ENCODE peak calls at places on chromosomes 16 and 17, in eight cellular contexts. M is pancreas, Z is upper lobe of right lung, Q is heart left ventricle, O is heart right ventricle, T is AG04450, K is tibial artery, H is HCT116. L is an unnamed sample.
A peak's percentile ranks its signal among the peaks of the same experiment; 100 is the strongest.

GRCh38 chr16:80570106-80570478 is 29.3 kb downstream of the DYNLRB2 start:
- DNase-seq in M (no peak), Z (no peak), Q (no peak), O (no peak), T (no peak), K (no peak), H (no peak), L (no peak)

GRCh38 chr16:84647830-84648594 is at the start of gene KLHL36:
- DNase-seq in M (peak; percentile 53), Z (peak; percentile 87), Q (peak; percentile 54), O (peak; percentile 77), T (no peak), K (peak; percentile 81), H (no peak), L (peak; percentile 74)

GRCh38 chr17:81991684-81992513 is 14.5 kb downstream of the ASPSCR1 start:
- DNase-seq in M (peak; percentile 87), Z (peak; percentile 97), Q (peak; percentile 90), O (peak; percentile 76), T (no peak), K (peak; percentile 85), H (no peak), L (peak; percentile 58)

GRCh38 chr17:1627219-1627986 is 1.2 kb downstream of the SLC43A2 start:
- DNase-seq in M (peak; percentile 46), Z (peak; percentile 76), Q (no peak), O (no peak), T (no peak), K (no peak), H (no peak), L (no peak)

GRCh38 chr17:32102172-32102571 is 40.1 kb upstream of the RHOT1 start:
- DNase-seq in M (no peak), Z (no peak), Q (no peak), O (no peak), T (no peak), K (no peak), H (no peak), L (no peak)

GRCh38 chr16:66801320-66802105 is at the start of gene TERB1:
- DNase-seq in M (no peak), Z (no peak), Q (no peak), O (no peak), T (no peak), K (no peak), H (no peak), L (no peak)

GRCh38 chr17:64252831-64253230 is 10.2 kb downstream of the TEX2 start:
- DNase-seq in M (no peak), Z (no peak), Q (no peak), O (no peak), T (no peak), K (no peak), H (no peak), L (no peak)

GRCh38 chr16:56357291-56357764 is 68.0 kb downstream of the AMFR start:
- DNase-seq in M (peak; percentile 12), Z (no peak), Q (no peak), O (no peak), T (no peak), K (peak; percentile 64), H (no peak), L (peak; percentile 30)

GRCh38 chr17:66373944-66374817 is 71.8 kb downstream of the PRKCA start:
- DNase-seq in M (peak; percentile 19), Z (no peak), Q (peak; percentile 45), O (peak; percentile 41), T (no peak), K (no peak), H (no peak), L (no peak)

GRCh38 chr16:84367750-84368320 is 503 bp upstream of the ATP2C2 start:
- DNase-seq in M (peak; percentile 35), Z (peak; percentile 78), Q (no peak), O (no peak), T (no peak), K (no peak), H (no peak), L (no peak)

GRCh38 chr17:4970273-4970672 is 2.7 kb upstream of the SPAG7 start:
- DNase-seq in M (no peak), Z (no peak), Q (no peak), O (no peak), T (no peak), K (no peak), H (no peak), L (no peak)

GRCh38 chr16:87201777-87202176 is 115.4 kb downstream of the C16orf95 start:
- DNase-seq in M (no peak), Z (no peak), Q (no peak), O (no peak), T (no peak), K (peak; percentile 63), H (no peak), L (no peak)

GRCh38 chr16:4661661-4662060 is 31.7 kb upstream of the NUDT16L1 start:
- DNase-seq in M (no peak), Z (peak; percentile 79), Q (no peak), O (no peak), T (no peak), K (no peak), H (no peak), L (no peak)

GRCh38 chr16:79336437-79337229 is 263.9 kb downstream of the MAF start:
- DNase-seq in M (no peak), Z (no peak), Q (no peak), O (no peak), T (no peak), K (no peak), H (no peak), L (no peak)

GRCh38 chr16:30076276-30076791 is 540 bp downstream of the PPP4C start:
- DNase-seq in M (no peak), Z (no peak), Q (peak; percentile 49), O (no peak), T (no peak), K (no peak), H (no peak), L (no peak)

GRCh38 chr17:56247816-56248215 is 94.5 kb downstream of the ANKFN1 start:
- DNase-seq in M (no peak), Z (no peak), Q (no peak), O (no peak), T (no peak), K (no peak), H (no peak), L (no peak)

GRCh38 chr16:57444711-57445110 is 2.5 kb downstream of the CIAPIN1 start:
- DNase-seq in M (no peak), Z (no peak), Q (no peak), O (no peak), T (no peak), K (no peak), H (no peak), L (peak; percentile 20)

GRCh38 chr16:57447142-57447962 is at the start of the genes CIAPIN1 and COQ9:
- DNase-seq in M (peak; percentile 94), Z (peak; percentile 98), Q (peak; percentile 97), O (peak; percentile 96), T (peak; percentile 77), K (peak; percentile 96), H (peak; percentile 79), L (peak; percentile 93)

GRCh38 chr16:57445510-57445909 is 1.7 kb downstream of the CIAPIN1 start:
- DNase-seq in M (no peak), Z (no peak), Q (no peak), O (no peak), T (no peak), K (no peak), H (no peak), L (no peak)

GRCh38 chr16:57452021-57452420 is 4.7 kb downstream of the COQ9 start:
- DNase-seq in M (no peak), Z (no peak), Q (no peak), O (no peak), T (no peak), K (no peak), H (no peak), L (no peak)

GRCh38 chr16:57446530-57447141 is 549 bp downstream of the CIAPIN1 start:
- DNase-seq in M (peak; percentile 29), Z (no peak), Q (peak; percentile 67), O (no peak), T (no peak), K (no peak), H (no peak), L (peak; percentile 41)
- H3K27ac ChIP-seq in M (peak overlapping the region; percentile 61), Z (peak overlapping the region; percentile 84), Q (peak overlapping the region; percentile 95), O (peak overlapping the region; percentile 95), T (peak overlapping the region; percentile 65), K (peak overlapping the region; percentile 87), H (peak overlapping the region; percentile 64), L (peak overlapping the region; percentile 84)

GRCh38 chr17:74737299-74738050 is 419 bp downstream of the RAB37 start:
- DNase-seq in M (peak; percentile 18), Z (no peak), Q (no peak), O (no peak), T (no peak), K (no peak), H (peak; percentile 59), L (no peak)
- TF ChIP-seq CTCF in M (no peak), Z (peak; percentile 40), Q (no peak), O (no peak), T (peak; percentile 38), K (no peak), H (peak; percentile 69), L (no peak)

GRCh38 chr17:30393911-30394867 is 15.5 kb downstream of the CPD start:
- DNase-seq in M (no peak), Z (no peak), Q (no peak), O (no peak), T (no peak), K (no peak), H (no peak), L (no peak)
- H3K27ac ChIP-seq in M (no peak overlapping the region), Z (no peak overlapping the region), Q (no peak overlapping the region), O (no peak overlapping the region), T (no peak overlapping the region), K (no peak overlapping the region), H (no peak overlapping the region), L (no peak overlapping the region)

DNA sequence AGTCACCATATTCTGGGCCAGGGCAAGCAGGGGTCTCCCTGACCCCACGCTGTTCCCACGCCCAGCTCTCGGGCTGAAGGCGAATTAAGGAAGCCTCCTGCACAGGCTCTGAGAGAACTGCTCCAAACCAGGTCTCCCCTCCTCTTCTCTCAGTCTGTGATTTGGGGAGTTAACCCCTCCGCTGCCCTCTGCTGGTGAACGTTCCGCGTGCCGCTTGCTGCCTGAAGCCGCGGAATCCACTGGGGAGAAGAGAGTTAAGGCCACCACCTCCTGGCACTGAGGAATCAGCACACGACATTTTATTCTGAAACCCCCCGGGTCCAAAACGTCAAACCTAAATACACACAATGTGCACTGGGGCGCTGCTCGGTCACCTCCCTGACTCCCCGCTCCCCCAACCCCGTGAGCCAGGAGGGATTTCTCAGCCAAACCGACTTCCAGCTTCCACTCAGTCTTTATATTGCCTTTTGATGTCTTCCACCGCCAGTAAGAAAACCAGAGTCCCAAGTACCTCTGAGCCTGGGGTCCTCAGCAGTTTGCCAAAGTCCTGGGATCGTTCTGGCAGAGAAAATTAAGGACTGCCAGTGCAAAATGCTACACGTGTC is 54.4 kb upstream of the RCVRN start:
- DNase-seq in M (no peak), Z (peak; percentile 61), Q (peak; percentile 28), O (peak; percentile 42), T (no peak), K (no peak), H (peak; percentile 28), L (peak; percentile 66)
- TF ChIP-seq CTCF in M (no peak), Z (peak; percentile 31), Q (no peak), O (peak; percentile 8), T (peak; percentile 65), K (no peak), H (peak; percentile 79), L (peak; percentile 54)

GRCh38 chr16:23534868-23535860 is 22.0 kb downstream of the EARS2 start:
- DNase-seq in M (no peak), Z (no peak), Q (no peak), O (no peak), T (no peak), K (no peak), H (no peak), L (no peak)
- H3K27ac ChIP-seq in M (no peak overlapping the region), Z (no peak overlapping the region), Q (no peak overlapping the region), O (no peak overlapping the region), T (no peak overlapping the region), K (no peak overlapping the region), H (no peak overlapping the region), L (peak overlapping the region; percentile 58)

GRCh38 chr16:1282275-1282995 is 26.6 kb downstream of the TPSD1 start:
- DNase-seq in M (no peak), Z (no peak), Q (no peak), O (no peak), T (no peak), K (no peak), H (no peak), L (no peak)
- TF ChIP-seq CTCF in M (no peak), Z (no peak), Q (no peak), O (no peak), T (no peak), K (no peak), H (no peak), L (no peak)

L was measured in RWPE1.